ENCODE peak calls at places on chromosomes 3 and 15, in six cellular contexts. One of them, this sample, is unnamed.
A peak's percentile ranks its signal among the peaks of the same experiment; 100 is the strongest.

GRCh38 chr3:196414469-196414868 is 17.8 kb downstream of the UBXN7 start:
- DNase-seq in ovary: no peak
- DNase-seq in tibial artery: no peak
- DNase-seq in body of pancreas: no peak
- DNase-seq in fibroblast of lung: peak; percentile 57
- DNase-seq in pancreas: no peak
- DNase-seq in this sample: no peak

GRCh38 chr3:184186184-184186901 is at the start of gene ABCF3:
- DNase-seq in ovary: no peak
- DNase-seq in tibial artery: no peak
- DNase-seq in body of pancreas: peak; percentile 55
- DNase-seq in fibroblast of lung: peak; percentile 50
- DNase-seq in pancreas: peak; percentile 68
- DNase-seq in this sample: no peak

GRCh38 chr3:4906107-4906621 is 73.1 kb upstream of the BHLHE40 start:
- DNase-seq in ovary: no peak
- DNase-seq in tibial artery: no peak
- DNase-seq in body of pancreas: peak; percentile 34
- DNase-seq in fibroblast of lung: peak; percentile 86
- DNase-seq in pancreas: peak; percentile 27
- DNase-seq in this sample: no peak

GRCh38 chr3:184525337-184526157 is 36.0 kb upstream of the EPHB3 start:
- DNase-seq in ovary: no peak
- DNase-seq in tibial artery: no peak
- DNase-seq in body of pancreas: peak; percentile 35
- DNase-seq in fibroblast of lung: no peak
- DNase-seq in pancreas: no peak
- DNase-seq in this sample: no peak

GRCh38 chr3:64491843-64492242 is 196.0 kb downstream of the ADAMTS9 start:
- DNase-seq in ovary: no peak
- DNase-seq in tibial artery: no peak
- DNase-seq in body of pancreas: no peak
- DNase-seq in fibroblast of lung: no peak
- DNase-seq in pancreas: no peak
- DNase-seq in this sample: no peak

GRCh38 chr3:69116897-69117296 is 5.5 kb downstream of the LMOD3 start:
- DNase-seq in ovary: no peak
- DNase-seq in tibial artery: no peak
- DNase-seq in body of pancreas: peak; percentile 59
- DNase-seq in fibroblast of lung: no peak
- DNase-seq in pancreas: peak; percentile 57
- DNase-seq in this sample: no peak

GRCh38 chr3:114558271-114558670 is 264.4 kb downstream of the TIGIT start:
- DNase-seq in ovary: no peak
- DNase-seq in tibial artery: no peak
- DNase-seq in body of pancreas: no peak
- DNase-seq in fibroblast of lung: peak; percentile 59
- DNase-seq in pancreas: no peak
- DNase-seq in this sample: no peak

GRCh38 chr3:59653405-59654119 is 603.7 kb upstream of the CFAP20DC start:
- DNase-seq in ovary: no peak
- DNase-seq in tibial artery: no peak
- DNase-seq in body of pancreas: no peak
- DNase-seq in fibroblast of lung: no peak
- DNase-seq in pancreas: no peak
- DNase-seq in this sample: no peak

GRCh38 chr3:9250236-9250635 is 790 bp upstream of the SRGAP3 start:
- DNase-seq in ovary: no peak
- DNase-seq in tibial artery: no peak
- DNase-seq in body of pancreas: no peak
- DNase-seq in fibroblast of lung: no peak
- DNase-seq in pancreas: no peak
- DNase-seq in this sample: no peak

GRCh38 chr3:88141458-88142083 is 8.2 kb upstream of the C3orf38 start:
- DNase-seq in ovary: no peak
- DNase-seq in tibial artery: no peak
- DNase-seq in body of pancreas: no peak
- DNase-seq in fibroblast of lung: peak; percentile 80
- DNase-seq in pancreas: no peak
- DNase-seq in this sample: no peak

GRCh38 chr3:130783629-130784028 is 37.0 kb upstream of the PIK3R4 start:
- DNase-seq in ovary: no peak
- DNase-seq in tibial artery: no peak
- DNase-seq in body of pancreas: no peak
- DNase-seq in fibroblast of lung: peak; percentile 49
- DNase-seq in pancreas: no peak
- DNase-seq in this sample: no peak

GRCh38 chr3:186983372-186984058 is 53.2 kb downstream of the ST6GAL1 start:
- DNase-seq in ovary: no peak
- DNase-seq in tibial artery: no peak
- DNase-seq in body of pancreas: no peak
- DNase-seq in fibroblast of lung: no peak
- DNase-seq in pancreas: no peak
- DNase-seq in this sample: no peak

GRCh38 chr3:24437326-24437725 is 57.3 kb downstream of the THRB start:
- DNase-seq in ovary: no peak
- DNase-seq in tibial artery: no peak
- DNase-seq in body of pancreas: no peak
- DNase-seq in fibroblast of lung: no peak
- DNase-seq in pancreas: no peak
- DNase-seq in this sample: no peak

GRCh38 chr3:129793947-129794318 is 99.6 kb downstream of the TMCC1 start:
- DNase-seq in ovary: no peak
- DNase-seq in tibial artery: peak; percentile 25
- DNase-seq in body of pancreas: no peak
- DNase-seq in fibroblast of lung: peak; percentile 35
- DNase-seq in pancreas: no peak
- DNase-seq in this sample: no peak

GRCh38 chr3:23079976-23080375 is 123.2 kb upstream of the UBE2E2 start:
- DNase-seq in ovary: no peak
- DNase-seq in tibial artery: no peak
- DNase-seq in body of pancreas: no peak
- DNase-seq in fibroblast of lung: peak; percentile 25
- DNase-seq in pancreas: peak; percentile 10
- DNase-seq in this sample: no peak

GRCh38 chr3:142274908-142275307 is 49.5 kb upstream of the GK5 start:
- DNase-seq in ovary: no peak
- DNase-seq in tibial artery: no peak
- DNase-seq in body of pancreas: no peak
- DNase-seq in fibroblast of lung: peak; percentile 22
- DNase-seq in pancreas: no peak
- DNase-seq in this sample: no peak

GRCh38 chr3:142270407-142270806 is 45.0 kb upstream of the GK5 start:
- DNase-seq in ovary: no peak
- DNase-seq in tibial artery: no peak
- DNase-seq in body of pancreas: no peak
- DNase-seq in fibroblast of lung: no peak
- DNase-seq in pancreas: no peak
- DNase-seq in this sample: no peak

GRCh38 chr3:142275856-142276255 is 50.5 kb upstream of the GK5 start:
- DNase-seq in ovary: no peak
- DNase-seq in tibial artery: no peak
- DNase-seq in body of pancreas: no peak
- DNase-seq in fibroblast of lung: peak; percentile 95
- DNase-seq in pancreas: no peak
- DNase-seq in this sample: no peak

GRCh38 chr3:142272200-142272891 is 47.0 kb upstream of the GK5 start:
- DNase-seq in ovary: no peak
- DNase-seq in tibial artery: no peak
- DNase-seq in body of pancreas: no peak
- DNase-seq in fibroblast of lung: peak; percentile 56
- DNase-seq in pancreas: no peak
- DNase-seq in this sample: no peak

DNA sequence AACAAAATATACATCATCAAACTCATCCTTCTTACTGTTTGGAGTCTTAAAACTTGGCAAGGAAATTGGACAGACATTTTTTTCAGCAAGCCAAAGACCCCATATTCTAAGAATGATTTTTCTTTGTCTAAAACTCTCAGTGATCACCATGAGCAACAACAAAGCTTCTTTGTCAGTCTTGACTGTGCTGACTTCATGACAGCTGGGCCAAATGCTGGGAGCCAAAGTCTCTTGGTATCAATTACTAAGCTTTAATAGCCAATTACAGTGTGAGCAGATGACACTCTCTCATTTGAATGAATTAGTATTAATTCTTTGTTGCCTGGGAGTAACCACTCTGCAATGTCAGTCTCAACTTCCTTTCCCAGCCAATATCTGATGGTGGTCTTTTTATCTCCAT is 48.1 kb upstream of the GK5 start:
- DNase-seq in ovary: no peak
- DNase-seq in tibial artery: no peak
- DNase-seq in body of pancreas: no peak
- DNase-seq in fibroblast of lung: no peak
- DNase-seq in pancreas: no peak
- DNase-seq in this sample: no peak
- H3K4me3 ChIP-seq in ovary: no peak overlapping the region
- H3K4me3 ChIP-seq in tibial artery: no peak overlapping the region
- H3K4me3 ChIP-seq in body of pancreas: no peak overlapping the region
- H3K4me3 ChIP-seq in fibroblast of lung: no peak overlapping the region
- H3K4me3 ChIP-seq in pancreas: no peak overlapping the region
- H3K4me3 ChIP-seq in this sample: no peak overlapping the region

GRCh38 chr3:158918451-158918850 is 116.6 kb downstream of the MFSD1 start:
- DNase-seq in ovary: no peak
- DNase-seq in tibial artery: no peak
- DNase-seq in body of pancreas: no peak
- DNase-seq in fibroblast of lung: peak; percentile 7
- DNase-seq in pancreas: no peak
- DNase-seq in this sample: no peak

GRCh38 chr3:158918008-158918407 is 116.2 kb downstream of the MFSD1 start:
- DNase-seq in ovary: no peak
- DNase-seq in tibial artery: no peak
- DNase-seq in body of pancreas: peak; percentile 66
- DNase-seq in fibroblast of lung: peak; percentile 80
- DNase-seq in pancreas: peak; percentile 64
- DNase-seq in this sample: no peak

GRCh38 chr3:158912621-158913020 is 110.8 kb downstream of the MFSD1 start:
- DNase-seq in ovary: no peak
- DNase-seq in tibial artery: no peak
- DNase-seq in body of pancreas: no peak
- DNase-seq in fibroblast of lung: peak; percentile 2
- DNase-seq in pancreas: no peak
- DNase-seq in this sample: no peak

GRCh38 chr3:158912188-158912587 is 110.3 kb downstream of the MFSD1 start:
- DNase-seq in ovary: no peak
- DNase-seq in tibial artery: no peak
- DNase-seq in body of pancreas: no peak
- DNase-seq in fibroblast of lung: no peak
- DNase-seq in pancreas: no peak
- DNase-seq in this sample: no peak

GRCh38 chr3:158916111-158916510 is 114.3 kb downstream of the MFSD1 start:
- DNase-seq in ovary: no peak
- DNase-seq in tibial artery: no peak
- DNase-seq in body of pancreas: no peak
- DNase-seq in fibroblast of lung: no peak
- DNase-seq in pancreas: no peak
- DNase-seq in this sample: no peak
- H3K27ac ChIP-seq in ovary: no peak overlapping the region
- H3K27ac ChIP-seq in tibial artery: no peak overlapping the region
- H3K27ac ChIP-seq in body of pancreas: no peak overlapping the region
- H3K27ac ChIP-seq in fibroblast of lung: no peak overlapping the region
- H3K27ac ChIP-seq in pancreas: no peak overlapping the region
- H3K27ac ChIP-seq in this sample: no peak overlapping the region

GRCh38 chr3:45906681-45907220 is 20.4 kb downstream of the CCR9 start:
- DNase-seq in ovary: no peak
- DNase-seq in tibial artery: no peak
- DNase-seq in body of pancreas: no peak
- DNase-seq in fibroblast of lung: peak; percentile 85
- DNase-seq in pancreas: no peak
- DNase-seq in this sample: no peak
- TF ChIP-seq CTCF in ovary: no peak
- TF ChIP-seq CTCF in tibial artery: no peak
- TF ChIP-seq CTCF in body of pancreas: no peak
- TF ChIP-seq CTCF in fibroblast of lung: peak; percentile 71
- TF ChIP-seq CTCF in pancreas: no peak
- TF ChIP-seq CTCF in this sample: no peak

GRCh38 chr15:100902436-100903190 is 16.5 kb upstream of the LRRK1 start:
- DNase-seq in ovary: peak; percentile 90
- DNase-seq in tibial artery: peak; percentile 69
- DNase-seq in body of pancreas: peak; percentile 96
- DNase-seq in fibroblast of lung: peak; percentile 78
- DNase-seq in pancreas: peak; percentile 96
- DNase-seq in this sample: no peak
- H3K4me3 ChIP-seq in ovary: peak overlapping the region; percentile 28
- H3K4me3 ChIP-seq in tibial artery: peak overlapping the region; percentile 36
- H3K4me3 ChIP-seq in body of pancreas: no peak overlapping the region
- H3K4me3 ChIP-seq in fibroblast of lung: no peak overlapping the region
- H3K4me3 ChIP-seq in pancreas: peak overlapping the region; percentile 25
- H3K4me3 ChIP-seq in this sample: peak overlapping the region; percentile 29

DNA sequence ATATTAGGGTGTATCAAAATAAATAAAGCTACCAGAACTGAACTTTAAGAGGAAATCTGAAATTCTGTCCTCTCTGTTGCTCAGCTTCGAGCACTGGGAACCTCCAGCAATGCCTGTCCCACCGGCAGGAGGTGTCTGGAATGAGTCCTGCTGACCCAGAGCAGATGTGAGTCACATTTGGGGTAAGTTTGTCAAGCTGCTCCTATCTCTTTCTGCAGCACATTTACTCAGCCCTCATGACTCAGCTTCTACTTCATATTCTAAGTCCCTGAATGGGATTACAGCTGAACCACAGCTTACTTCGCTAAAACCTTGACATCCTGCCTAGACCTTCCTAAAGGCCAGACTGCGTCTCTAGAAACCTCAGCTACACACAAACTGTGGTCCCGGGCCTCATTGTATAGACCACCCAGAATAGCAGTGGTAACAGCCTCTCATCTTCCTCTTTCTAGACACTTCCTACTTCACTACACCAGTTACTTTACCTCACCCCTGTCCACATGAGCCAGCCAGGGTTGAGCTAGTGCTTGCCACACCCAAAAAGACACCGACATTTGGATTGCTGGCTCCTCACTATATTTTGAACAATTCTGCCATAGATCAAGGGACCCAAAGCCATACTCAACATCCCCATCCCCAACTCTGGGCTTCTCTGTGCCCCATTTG is 109.6 kb upstream of the TMCO5A start:
- DNase-seq in ovary: no peak
- DNase-seq in tibial artery: no peak
- DNase-seq in body of pancreas: no peak
- DNase-seq in fibroblast of lung: peak; percentile 98
- DNase-seq in pancreas: no peak
- DNase-seq in this sample: no peak
- H3K27ac ChIP-seq in ovary: no peak overlapping the region
- H3K27ac ChIP-seq in tibial artery: no peak overlapping the region
- H3K27ac ChIP-seq in body of pancreas: no peak overlapping the region
- H3K27ac ChIP-seq in fibroblast of lung: peak overlapping the region; percentile 46
- H3K27ac ChIP-seq in pancreas: no peak overlapping the region
- H3K27ac ChIP-seq in this sample: no peak overlapping the region

GRCh38 chr3:48685293-48685602 is 467 bp downstream of the NCKIPSD start:
- DNase-seq in ovary: no peak
- DNase-seq in tibial artery: no peak
- DNase-seq in body of pancreas: no peak
- DNase-seq in fibroblast of lung: no peak
- DNase-seq in pancreas: no peak
- DNase-seq in this sample: no peak
- TF ChIP-seq CTCF in ovary: no peak
- TF ChIP-seq CTCF in tibial artery: no peak
- TF ChIP-seq CTCF in body of pancreas: no peak
- TF ChIP-seq CTCF in fibroblast of lung: no peak
- TF ChIP-seq CTCF in pancreas: no peak
- TF ChIP-seq CTCF in this sample: no peak

GRCh38 chr3:157248590-157249425 is 88.9 kb upstream of the CCNL1 start:
- DNase-seq in ovary: no peak
- DNase-seq in tibial artery: no peak
- DNase-seq in body of pancreas: peak; percentile 62
- DNase-seq in fibroblast of lung: peak; percentile 94
- DNase-seq in pancreas: peak; percentile 19
- DNase-seq in this sample: no peak
- H3K4me3 ChIP-seq in ovary: no peak overlapping the region
- H3K4me3 ChIP-seq in tibial artery: no peak overlapping the region
- H3K4me3 ChIP-seq in body of pancreas: no peak overlapping the region
- H3K4me3 ChIP-seq in fibroblast of lung: no peak overlapping the region
- H3K4me3 ChIP-seq in pancreas: no peak overlapping the region
- H3K4me3 ChIP-seq in this sample: no peak overlapping the region

This sample was measured in vagina.